ENCODE peak calls at places on chromosomes 5 and 9, in seven cellular contexts. O is mesenchymal stem cell, J is HCT116, Y is GM23248, S is GM12878, C is neuronal stem cell, M is hepatocyte. L is an unnamed sample. For H3K4me1, the result is how much of the 10 kb centered on the place peaks cover.

GRCh38 chr5:167554564-167555254 is 736.7 kb upstream of the WWC1 start:
- DNase-seq in Y (no peak), S (no peak), C (no peak), M (no peak), O (no peak), J (no peak), L (no peak)

GRCh38 chr9:70964861-70965260 is 156.6 kb downstream of the TRPM3 start:
- DNase-seq in Y (no peak), C (no peak), S (no peak), O (no peak), J (no peak), M (no peak), L (no peak)

GRCh38 chr5:370959-371810 is 49.7 kb downstream of the AHRR start:
- DNase-seq in S (no peak), J (no peak), C (no peak), M (no peak), Y (peak), O (peak), L (no peak)

GRCh38 chr5:57232293-57233033 is 58.6 kb downstream of the GPBP1 start:
- DNase-seq in J (no peak), O (no peak), S (no peak), C (no peak), M (peak), Y (no peak), L (no peak)

GRCh38 chr5:164934039-164934438 is 1428.6 kb downstream of the MAT2B start:
- DNase-seq in S (no peak), O (no peak), C (no peak), J (no peak), Y (no peak), M (no peak), L (no peak)

GRCh38 chr5:60492958-60493357 is 207.0 kb downstream of the DEPDC1B start:
- DNase-seq in J (no peak), M (no peak), C (no peak), S (no peak), O (peak), Y (peak), L (no peak)

GRCh38 chr5:171397599-171397998 is 9.9 kb downstream of the NPM1 start:
- DNase-seq in O (no peak), C (no peak), S (no peak), Y (no peak), J (no peak), M (no peak), L (no peak)

GRCh38 chr5:98784411-98784810 is 10.9 kb downstream of the RGMB start:
- DNase-seq in C (no peak), S (no peak), Y (peak), O (no peak), M (no peak), J (no peak), L (no peak)

GRCh38 chr5:159894149-159894720 is 22.0 kb upstream of the ADRA1B start:
- DNase-seq in M (no peak), O (peak), J (no peak), S (no peak), C (no peak), Y (no peak), L (no peak)

GRCh38 chr9:93677061-93677571 is 100.7 kb downstream of the PHF2 start:
- DNase-seq in C (no peak), M (no peak), J (no peak), S (no peak), O (no peak), Y (no peak), L (peak)

GRCh38 chr9:113042884-113043657 is 13.5 kb downstream of the ZFP37 start:
- DNase-seq in J (no peak), C (no peak), M (no peak), S (no peak), Y (peak), O (peak), L (no peak)

GRCh38 chr5:112122353-112122752 is 296.7 kb downstream of the EPB41L4A start:
- DNase-seq in M (no peak), C (no peak), S (no peak), O (no peak), Y (no peak), J (no peak), L (no peak)

GRCh38 chr5:137496919-137497318 is 2.2 kb downstream of the SPOCK1 start:
- DNase-seq in S (no peak), Y (peak), J (no peak), O (no peak), M (no peak), C (no peak), L (no peak)

GRCh38 chr5:89377752-89378455 is 494.9 kb upstream of the MEF2C start:
- DNase-seq in O (peak), Y (peak), J (no peak), M (no peak), S (no peak), C (no peak), L (no peak)

GRCh38 chr5:3598236-3598635 is 2.6 kb downstream of the IRX1 start:
- DNase-seq in J (no peak), O (no peak), Y (peak), M (no peak), S (no peak), C (no peak), L (no peak)
- H3K4me1 ChIP-seq in J (under half), O (under half), Y (under half), M (under half), S (under half), C (under half), L (under half)

DNA sequence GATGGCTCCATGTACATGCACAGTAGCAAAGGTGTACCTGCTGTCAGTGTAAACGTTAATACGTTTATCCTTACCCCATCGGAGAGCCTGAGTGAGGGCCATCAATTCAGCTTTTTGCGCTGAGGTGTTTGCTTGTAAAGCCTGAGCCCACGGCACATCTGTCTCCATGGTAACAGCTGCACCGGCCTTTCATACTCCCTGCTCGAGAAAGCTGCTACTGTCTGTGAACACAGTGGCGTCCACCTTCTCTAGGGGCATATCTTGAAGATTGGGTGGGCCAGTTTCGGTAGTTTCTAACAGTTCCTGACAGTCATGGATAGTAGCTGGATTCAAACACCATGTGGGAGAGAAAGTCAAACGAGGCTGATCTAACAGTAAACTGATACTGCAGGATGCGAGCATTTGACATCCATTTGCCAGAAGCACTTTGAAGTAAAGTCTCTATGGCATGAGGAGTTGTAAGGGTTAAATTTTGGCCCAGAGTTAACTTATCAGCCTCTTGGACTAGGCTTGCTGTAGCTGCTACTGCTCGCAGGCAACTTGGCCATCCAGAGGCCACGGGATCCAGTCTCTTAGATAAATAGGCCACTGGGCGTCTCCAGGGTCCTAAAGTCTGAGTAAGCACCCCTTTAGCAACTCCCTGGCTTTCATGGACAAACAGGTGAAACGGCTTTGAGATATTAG is 21.0 kb upstream of the RHOBTB3 start:
- DNase-seq in J (peak), Y (no peak), M (peak), C (no peak), O (peak), S (no peak), L (no peak)
- H2AFZ ChIP-seq in J (peak), Y (no peak), M (no peak), C (peak), O (no peak), S (no peak), L (no peak)

GRCh38 chr5:180327166-180327565 is 26.0 kb downstream of the GFPT2 start:
- DNase-seq in Y (no peak), S (no peak), C (no peak), O (no peak), J (no peak), M (no peak), L (no peak)

GRCh38 chr5:180330270-180330648 is 22.9 kb downstream of the GFPT2 start:
- DNase-seq in Y (no peak), O (no peak), J (no peak), M (no peak), S (no peak), C (no peak), L (no peak)

GRCh38 chr5:180329138-180329435 is 24.0 kb downstream of the GFPT2 start:
- DNase-seq in O (no peak), C (no peak), Y (no peak), S (no peak), J (no peak), M (no peak), L (no peak)

GRCh38 chr5:180329606-180330269 is 23.4 kb downstream of the GFPT2 start:
- DNase-seq in S (no peak), C (no peak), J (no peak), Y (no peak), O (no peak), M (no peak), L (no peak)

DNA sequence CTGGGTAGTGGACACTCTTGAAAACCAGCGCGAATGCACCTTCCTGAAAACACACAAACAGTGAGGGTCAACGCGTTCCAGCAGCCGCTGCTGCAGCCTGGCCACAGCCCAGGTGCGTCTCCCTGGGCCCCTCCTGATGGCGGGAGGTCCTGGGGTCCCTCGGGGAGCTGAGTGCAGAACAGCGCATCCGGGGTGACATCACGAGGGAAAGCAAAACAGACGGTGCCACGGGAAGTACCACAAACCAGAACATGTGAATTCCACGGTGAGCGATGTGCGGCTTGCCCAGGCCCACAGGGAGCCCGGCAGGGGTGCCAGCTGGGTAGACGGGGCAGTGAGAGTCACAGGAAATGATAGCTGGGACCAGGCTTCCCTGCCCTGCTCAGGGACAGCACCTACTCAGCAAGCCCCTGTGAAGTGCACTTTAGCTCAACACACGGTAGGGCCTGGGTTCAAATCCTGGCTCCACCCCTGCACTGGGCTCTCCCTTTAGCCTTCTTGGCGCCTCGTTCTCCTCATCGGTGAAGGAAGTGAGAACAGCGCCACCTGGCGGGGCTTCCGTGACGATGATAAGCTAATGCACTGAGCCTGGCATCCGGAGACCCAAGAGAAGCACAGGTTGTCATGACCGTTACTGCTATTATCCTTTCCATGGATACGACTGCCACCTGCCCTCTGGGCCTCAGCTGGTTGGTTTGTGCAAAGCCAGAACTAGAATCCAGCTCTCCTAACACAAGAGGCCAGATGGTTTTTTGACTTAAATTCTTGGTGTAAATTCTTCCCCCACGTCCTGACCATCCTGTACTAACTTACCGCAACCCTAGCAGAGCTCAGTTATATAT is 24.6 kb downstream of the GFPT2 start:
- DNase-seq in Y (peak), C (peak), M (peak), J (peak), S (peak), O (peak), L (peak)
- H3K4me1 ChIP-seq in Y (under half), C (under half), M (under half), J (under half), S (under half), O (under half), L (under half)

GRCh38 chr5:55777332-55777731 is 39.5 kb downstream of the DDX4 start:
- DNase-seq in S (no peak), M (no peak), O (no peak), J (no peak), Y (no peak), C (no peak), L (no peak)
- H2AFZ ChIP-seq in S (no peak), M (no peak), O (no peak), J (no peak), Y (no peak), C (no peak), L (no peak)

DNA sequence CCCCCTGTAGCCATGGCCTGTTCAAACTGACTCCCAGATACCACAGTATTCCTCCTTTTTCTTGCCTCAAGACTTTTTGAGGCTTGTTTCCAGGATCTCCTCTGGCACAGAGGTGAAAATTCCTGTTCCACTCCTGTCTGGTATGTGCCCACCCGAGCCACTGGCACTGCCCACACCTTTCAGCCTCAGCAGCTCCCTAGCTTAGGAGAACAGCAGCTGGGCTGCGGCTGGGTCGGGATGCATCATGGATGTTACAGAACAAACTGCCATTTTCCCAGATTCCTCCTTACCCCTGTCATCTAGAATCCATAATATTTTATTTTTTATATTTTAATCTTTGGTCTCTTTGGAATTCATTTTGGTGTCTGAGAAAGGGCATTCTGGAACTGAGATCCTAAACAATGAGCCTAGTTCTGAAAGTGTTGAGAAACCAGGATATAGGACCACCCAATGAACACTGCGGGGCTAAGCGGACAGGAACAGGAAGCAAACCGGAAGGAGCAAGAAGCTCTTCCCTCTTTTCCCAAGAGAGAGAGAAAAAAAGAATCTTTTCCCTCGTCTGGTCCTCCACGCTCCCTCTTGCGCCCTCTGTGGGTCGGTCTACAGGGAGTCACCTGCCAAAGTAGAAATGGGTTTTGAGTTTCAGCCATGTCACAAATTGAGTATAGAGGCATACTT is 12.5 kb downstream of the OR2S2 start:
- DNase-seq in M (peak), C (peak), O (peak), J (peak), S (no peak), Y (peak), L (peak)
- H3K4me1 ChIP-seq in M (under half), C (under half), O (under half), J (under half), S (under half), Y (under half), L (under half)

DNA sequence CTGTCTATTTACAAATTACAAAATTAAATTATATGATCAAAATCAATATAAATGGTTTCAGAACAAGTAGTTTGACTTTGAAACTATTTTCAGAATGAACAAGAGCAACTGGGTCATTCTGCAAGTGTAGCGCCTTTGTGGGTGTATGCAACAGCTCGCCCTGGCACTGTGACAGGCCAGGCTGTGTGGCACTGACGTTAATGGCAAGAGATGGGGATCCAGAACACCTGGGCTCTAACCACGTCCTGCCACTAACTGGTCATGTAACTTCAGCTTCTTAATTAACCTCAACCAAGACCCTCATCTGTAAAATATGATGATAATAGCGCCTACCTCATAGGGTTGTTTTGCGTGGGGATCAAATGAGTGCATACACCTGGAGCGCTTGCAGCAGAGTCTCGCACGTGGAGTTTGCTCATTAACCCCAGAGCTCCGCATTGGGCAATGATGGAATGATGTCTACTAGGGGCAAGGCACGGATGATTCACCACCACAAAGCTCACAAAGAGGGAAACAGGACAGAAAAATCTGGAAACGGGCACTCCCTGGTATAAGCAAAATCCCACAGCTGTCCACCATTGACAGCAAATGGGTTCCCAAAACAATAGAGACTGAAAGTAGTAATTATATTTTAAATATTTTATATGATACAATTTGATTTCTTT is 639.4 kb downstream of the SEMA5A start:
- DNase-seq in C (no peak), S (no peak), O (peak), M (no peak), Y (peak), J (no peak), L (peak)
- H2AFZ ChIP-seq in C (no peak), S (no peak), O (no peak), M (no peak), Y (no peak), J (no peak), L (peak)

GRCh38 chr5:141510850-141511718 is 22.2 kb downstream of the PCDHGC5 start:
- DNase-seq in O (no peak), S (peak), M (no peak), Y (no peak), J (no peak), C (no peak), L (no peak)
- H3K4me1 ChIP-seq in O (half or more), S (half or more), M (half or more), Y (half or more), J (under half), C (under half), L (under half)

L was measured in DND-41.